ENCODE peak calls at places on chromosomes 2 and 18, in seven cellular contexts. O, Q, L, T, X, S and Y are unnamed samples.
A peak's percentile ranks its signal among the peaks of the same experiment; 100 is the strongest.

GRCh38 chr2:74415762-74416395 is 5.5 kb downstream of the C2orf81 start:
- DNase-seq in O (no peak), Q (no peak), L (no peak), T (no peak), X (no peak), S (no peak), Y (no peak)

GRCh38 chr2:236862961-236863728 is 222.5 kb upstream of the COPS8 start:
- DNase-seq in O (no peak), Q (no peak), L (no peak), T (no peak), X (no peak), S (no peak), Y (peak; percentile 32)

GRCh38 chr2:182015334-182016109 is 29.9 kb downstream of the PPP1R1C start:
- DNase-seq in O (no peak), Q (no peak), L (no peak), T (no peak), X (no peak), S (no peak), Y (no peak)

GRCh38 chr18:9792565-9793226 is 84.6 kb downstream of the RAB31 start:
- DNase-seq in O (no peak), Q (no peak), L (peak; percentile 41), T (no peak), X (no peak), S (no peak), Y (no peak)

GRCh38 chr2:183996825-183997823 is 601.2 kb upstream of the ZNF804A start:
- DNase-seq in O (peak; percentile 40), Q (no peak), L (no peak), T (no peak), X (no peak), S (no peak), Y (no peak)

GRCh38 chr2:189350515-189351209 is 90.6 kb upstream of the WDR75 start:
- DNase-seq in O (no peak), Q (peak; percentile 55), L (no peak), T (no peak), X (peak; percentile 90), S (no peak), Y (peak; percentile 72)

GRCh38 chr2:145064476-145064875 is 544.6 kb upstream of the ZEB2 start:
- DNase-seq in O (no peak), Q (no peak), L (no peak), T (no peak), X (no peak), S (no peak), Y (no peak)

GRCh38 chr18:54843302-54843701 is 15.0 kb downstream of the RAB27B start:
- DNase-seq in O (no peak), Q (no peak), L (no peak), T (no peak), X (no peak), S (no peak), Y (no peak)

GRCh38 chr2:88590998-88591613 is 36.2 kb downstream of the EIF2AK3 start:
- DNase-seq in O (peak; percentile 57), Q (no peak), L (peak; percentile 34), T (peak; percentile 63), X (peak; percentile 77), S (peak; percentile 41), Y (no peak)

GRCh38 chr2:171272039-171272438 is 111.3 kb upstream of the TLK1 start:
- DNase-seq in O (peak; percentile 17), Q (peak; percentile 8), L (peak; percentile 77), T (peak; percentile 26), X (peak; percentile 77), S (peak; percentile 88), Y (no peak)

DNA sequence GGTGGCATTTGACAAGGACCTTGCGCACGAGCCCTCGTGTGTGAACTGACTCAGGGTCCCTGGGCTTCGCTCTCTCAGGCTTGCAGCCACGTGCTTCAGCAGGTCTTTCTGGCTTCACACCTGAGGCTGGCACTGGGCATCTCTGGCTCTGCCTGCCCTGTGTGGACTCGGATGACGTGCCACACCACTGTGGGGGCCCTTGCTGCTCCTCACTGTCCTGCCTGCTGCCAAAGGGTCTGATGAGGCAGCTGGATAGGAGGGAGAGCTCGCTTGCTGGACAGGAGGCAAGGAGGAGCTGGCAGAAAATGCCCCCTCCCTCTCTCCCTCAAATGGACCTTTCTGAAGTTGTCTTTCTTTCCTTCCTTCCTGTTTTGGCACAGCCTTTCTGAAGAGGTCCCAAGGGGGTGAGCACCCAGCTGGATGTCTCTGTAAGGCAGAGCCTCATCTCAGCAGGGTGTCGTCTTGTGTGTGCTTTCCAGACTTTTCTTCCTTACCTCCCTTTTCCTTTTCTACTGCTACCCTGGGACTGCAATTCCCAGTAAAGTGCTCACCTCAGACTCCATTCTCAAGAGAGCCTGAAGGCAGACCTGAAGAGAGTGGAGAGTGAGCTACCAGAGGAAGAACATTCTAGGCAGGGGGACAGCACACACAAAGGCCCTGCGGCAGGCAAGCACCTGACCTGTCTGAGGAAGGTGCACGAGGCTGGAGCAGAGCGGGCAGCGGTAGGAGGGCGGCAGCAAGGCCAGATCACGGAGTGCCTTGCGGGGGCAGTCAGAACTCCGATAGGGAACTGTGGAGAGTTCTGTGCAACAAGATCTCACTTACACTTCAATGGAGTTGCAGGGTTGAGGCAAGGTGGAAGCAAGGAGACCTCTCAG is 5.3 kb downstream of the PER2 start:
- DNase-seq in O (no peak), Q (no peak), L (no peak), T (no peak), X (no peak), S (no peak), Y (no peak)
- H3K4me1 ChIP-seq in O (peaks cover 27% of the 10 kb centered on the region), Q (peaks cover 10% of the 10 kb centered on the region), L (peaks cover 40% of the 10 kb centered on the region), T (peaks cover 30% of the 10 kb centered on the region), X (peaks cover 8% of the 10 kb centered on the region), S (peaks cover 5% of the 10 kb centered on the region), Y (peaks cover 55% of the 10 kb centered on the region)

GRCh38 chr18:23307567-23308295 is 145.4 kb upstream of the RIOK3 start:
- DNase-seq in O (no peak), Q (no peak), L (no peak), T (no peak), X (peak; percentile 26), S (peak; percentile 16), Y (no peak)

GRCh38 chr18:23314672-23315071 is 138.4 kb upstream of the RIOK3 start:
- DNase-seq in O (no peak), Q (no peak), L (no peak), T (no peak), X (peak; percentile 51), S (no peak), Y (no peak)

GRCh38 chr18:23313379-23313778 is 139.7 kb upstream of the RIOK3 start:
- DNase-seq in O (no peak), Q (no peak), L (no peak), T (no peak), X (no peak), S (no peak), Y (no peak)

GRCh38 chr18:23306842-23307241 is 146.2 kb upstream of the RIOK3 start:
- DNase-seq in O (no peak), Q (no peak), L (no peak), T (no peak), X (peak; percentile 23), S (no peak), Y (no peak)

GRCh38 chr18:23311346-23312103 is 141.6 kb upstream of the RIOK3 start:
- DNase-seq in O (no peak), Q (no peak), L (peak; percentile 28), T (peak; percentile 79), X (peak; percentile 97), S (no peak), Y (peak; percentile 88)
- H3K9me3 ChIP-seq in O (no peaks in the 10 kb centered on the region), Q (no peaks in the 10 kb centered on the region), L (no peaks in the 10 kb centered on the region), T (no peaks in the 10 kb centered on the region), X (no peaks in the 10 kb centered on the region), S (no peaks in the 10 kb centered on the region), Y (no peaks in the 10 kb centered on the region)

GRCh38 chr2:228927028-228928010 is 343.8 kb downstream of the PID1 start:
- DNase-seq in O (no peak), Q (no peak), L (no peak), T (no peak), X (no peak), S (no peak), Y (no peak)
- TF ChIP-seq CTCF in O (no peak), Q (no peak), L (no peak), T (no peak), X (no peak), S (no peak), Y (no peak)

GRCh38 chr2:38750011-38750792 is 959 bp downstream of the SRSF7 start:
- DNase-seq in O (peak; percentile 68), Q (peak; percentile 61), L (peak; percentile 77), T (peak; percentile 72), X (peak; percentile 40), S (no peak), Y (no peak)
- H3K4me1 ChIP-seq in O (peaks cover 7% of the 10 kb centered on the region), Q (peaks cover 2% of the 10 kb centered on the region), L (peaks cover 37% of the 10 kb centered on the region), T (peaks cover 57% of the 10 kb centered on the region), X (peaks cover 36% of the 10 kb centered on the region), S (peaks cover 9% of the 10 kb centered on the region), Y (no peaks in the 10 kb centered on the region)

DNA sequence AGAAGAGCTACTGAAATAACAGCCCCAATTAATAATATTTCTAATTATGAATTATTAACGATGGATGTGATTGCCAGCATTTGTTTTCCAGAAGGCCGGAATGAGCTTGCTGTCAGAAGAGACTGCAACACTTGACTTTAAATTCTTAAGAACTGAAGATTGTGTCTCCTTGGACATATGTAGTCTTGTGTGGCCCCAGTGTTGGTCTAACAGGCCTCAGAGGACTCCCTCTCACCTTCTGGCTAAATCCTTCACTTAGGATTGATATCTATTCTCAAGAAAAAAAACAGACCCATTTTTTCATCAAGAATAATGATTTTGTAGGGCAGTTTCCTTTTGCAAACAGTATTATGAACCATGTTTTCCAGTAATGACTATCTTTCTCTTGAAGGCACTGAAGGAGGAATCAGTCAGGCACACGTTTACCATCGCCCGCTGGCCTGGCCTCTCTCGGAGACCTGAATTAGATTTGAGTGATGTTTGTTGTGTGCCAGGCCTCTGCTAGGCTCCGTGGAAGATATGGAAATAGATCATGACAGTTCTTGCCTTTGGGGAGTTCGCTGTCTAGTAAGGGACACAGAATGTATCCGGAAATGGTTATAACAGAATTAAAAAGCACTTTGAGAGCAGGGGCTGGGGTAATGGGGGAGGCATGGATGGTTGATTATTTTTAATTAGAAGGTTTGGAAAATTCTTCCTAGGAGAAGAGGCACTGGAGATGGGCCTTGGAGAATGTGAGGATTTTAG is 258.0 kb downstream of the MYCN start:
- DNase-seq in O (no peak), Q (no peak), L (no peak), T (no peak), X (no peak), S (no peak), Y (no peak)
- H3K9me3 ChIP-seq in O (no peaks in the 10 kb centered on the region), Q (no peaks in the 10 kb centered on the region), L (no peaks in the 10 kb centered on the region), T (no peaks in the 10 kb centered on the region), X (peaks cover 13% of the 10 kb centered on the region), S (no peaks in the 10 kb centered on the region), Y (no peaks in the 10 kb centered on the region)